ENCODE peak calls at places on chromosomes 5 and 9, in nine cellular contexts. S is endothelial cell; O is NCI-H2081; U is neuronal stem cell; H is AML-193; N is NCI-H460; L is stimulated activated CD4-positive, alpha-beta T cell treated with anti-CD3 and anti-CD28 coated beads, Interleukin-1b, Interleukin-23, amount 100 ng/mL, for 24 hours; W is Jurkat, Clone E6-1; T is caudate nucleus. P is an unnamed sample.

GRCh38 chr9:121987312-121987711 is 105.8 kb downstream of the TTLL11 start:
- DNase-seq in S (no peak), O (no peak), U (no peak), H (no peak), N (no peak), L (no peak), W (no peak), T (no peak), P (no peak)

GRCh38 chr9:132768932-132769894 is 98.9 kb downstream of the GTF3C4 start:
- DNase-seq in S (peak), O (peak), U (peak), H (peak), N (peak), L (peak), W (peak), T (no peak), P (no peak)

GRCh38 chr9:126853667-126854066 is 6.8 kb upstream of the ZBTB34 start:
- DNase-seq in S (no peak), O (no peak), U (no peak), H (no peak), N (no peak), L (no peak), W (no peak), T (no peak), P (peak)

GRCh38 chr9:82598254-82599039 is 464.5 kb downstream of the RASEF start:
- DNase-seq in S (no peak), O (no peak), U (no peak), H (no peak), N (no peak), L (no peak), W (no peak), T (no peak), P (no peak)

GRCh38 chr9:133543772-133544467 is 9.4 kb downstream of the ADAMTSL2 start:
- DNase-seq in S (no peak), O (no peak), U (no peak), H (no peak), N (no peak), L (no peak), W (no peak), T (no peak), P (no peak)

GRCh38 chr5:156258934-156259333 is 68.0 kb upstream of the SGCD start:
- DNase-seq in S (no peak), O (no peak), U (no peak), H (no peak), N (no peak), L (no peak), W (no peak), T (no peak), P (no peak)

GRCh38 chr9:122106576-122106975 is 13.5 kb upstream of the TTLL11 start:
- DNase-seq in S (no peak), O (no peak), U (no peak), H (no peak), N (no peak), L (no peak), W (no peak), T (no peak), P (no peak)

GRCh38 chr9:2681981-2682380 is 35.3 kb upstream of the KCNV2 start:
- DNase-seq in S (no peak), O (peak), U (no peak), H (no peak), N (no peak), L (no peak), W (no peak), T (no peak), P (no peak)

GRCh38 chr9:972512-973294 is 3.8 kb upstream of the DMRT3 start:
- DNase-seq in S (peak), O (no peak), U (no peak), H (no peak), N (no peak), L (no peak), W (no peak), T (no peak), P (no peak)

GRCh38 chr5:4243865-4244264 is 648.2 kb downstream of the IRX1 start:
- DNase-seq in S (no peak), O (no peak), U (no peak), H (no peak), N (no peak), L (no peak), W (no peak), T (no peak), P (no peak)

GRCh38 chr9:135783540-135784245 is 81.7 kb downstream of the KCNT1 start:
- DNase-seq in S (no peak), O (no peak), U (no peak), H (no peak), N (no peak), L (no peak), W (no peak), T (no peak), P (no peak)

GRCh38 chr5:146540421-146540820 is 24.4 kb upstream of the GPR151 start:
- DNase-seq in S (no peak), O (no peak), U (no peak), H (no peak), N (no peak), L (no peak), W (no peak), T (no peak), P (no peak)

GRCh38 chr5:139765409-139766217 is 30.0 kb upstream of the PSD2 start:
- DNase-seq in S (peak), O (peak), U (peak), H (peak), N (peak), L (peak), W (peak), T (peak), P (no peak)